ENCODE peak calls at places on chromosomes 4 and X, in seven cellular contexts. E is GM10248, D is Peyer's patch, T is right lobe of liver, M is H9, S is breast epithelium, Y is epithelial cell of esophagus. K is an unnamed sample.

GRCh38 chrX:108298165-108298602 is 140.0 kb downstream of the COL4A6 start:
- DNase-seq in T (peak; percentile 81), D (no peak), S (no peak), Y (no peak), E (no peak), M (no peak), K (no peak)

GRCh38 chr4:142615324-142615665 is 230.8 kb downstream of the INPP4B start:
- DNase-seq in Y (peak; percentile 51), M (no peak), T (no peak), S (no peak), E (no peak), D (no peak), K (no peak)

GRCh38 chr4:13640149-13640671 is 12.7 kb upstream of the BOD1L1 start:
- DNase-seq in M (peak; percentile 71), Y (peak; percentile 76), S (no peak), T (no peak), E (no peak), D (no peak), K (no peak)

GRCh38 chr4:7189475-7190277 is 2.7 kb upstream of the SORCS2 start:
- DNase-seq in S (no peak), Y (no peak), M (peak; percentile 35), D (no peak), T (peak; percentile 33), E (no peak), K (no peak)

GRCh38 chr4:105637409-105638258 is 70.9 kb downstream of the INTS12 start:
- DNase-seq in M (no peak), T (peak; percentile 75), D (peak; percentile 90), S (peak; percentile 44), Y (peak; percentile 49), E (no peak), K (peak; percentile 11)

GRCh38 chr4:77797239-77797638 is 21.9 kb downstream of the CNOT6L start:
- DNase-seq in S (no peak), M (no peak), T (no peak), E (no peak), Y (peak; percentile 84), D (no peak), K (no peak)

GRCh38 chrX:145843196-145843595 is 25.6 kb downstream of the SLITRK2 start:
- DNase-seq in E (no peak), Y (no peak), M (no peak), S (no peak), T (no peak), D (no peak), K (no peak)

GRCh38 chr4:8238061-8238511 is 31.5 kb upstream of the HTRA3 start:
- DNase-seq in E (no peak), D (peak; percentile 78), M (no peak), T (peak; percentile 45), S (no peak), Y (peak; percentile 69), K (no peak)

GRCh38 chr4:145539677-145540076 is 58.0 kb downstream of the SMAD1 start:
- DNase-seq in T (no peak), S (no peak), D (no peak), Y (no peak), E (no peak), M (no peak), K (no peak)

GRCh38 chr4:142940614-142941013 is 94.5 kb upstream of the INPP4B start:
- DNase-seq in M (no peak), Y (no peak), S (no peak), E (no peak), T (no peak), D (no peak), K (no peak)

GRCh38 chr4:85603437-85604336 is 128.7 kb downstream of the ARHGAP24 start:
- DNase-seq in Y (no peak), D (no peak), T (no peak), S (no peak), M (no peak), E (peak; percentile 20), K (peak; percentile 18)

GRCh38 chrX:51614353-51614752 is 4.4 kb downstream of the CENPVL3 start:
- DNase-seq in Y (peak; percentile 51), E (peak; percentile 17), D (no peak), M (peak; percentile 26), T (no peak), S (no peak), K (peak; percentile 24)

GRCh38 chr4:46441116-46441859 is 51.4 kb upstream of the GABRA2 start:
- DNase-seq in M (no peak), E (no peak), S (no peak), T (no peak), Y (no peak), D (no peak), K (no peak)

GRCh38 chr4:186591651-186592050 is 36.3 kb upstream of the MTNR1A start:
- DNase-seq in M (no peak), E (no peak), D (no peak), S (no peak), T (no peak), Y (no peak), K (no peak)

GRCh38 chr4:84706286-84706685 is 123.4 kb downstream of the CDS1 start:
- DNase-seq in Y (no peak), M (no peak), S (no peak), E (no peak), D (no peak), T (no peak), K (no peak)

GRCh38 chrX:25072247-25072646 is 56.5 kb upstream of the ARX start:
- DNase-seq in E (no peak), T (no peak), Y (no peak), S (no peak), D (no peak), M (no peak), K (no peak)

GRCh38 chrX:8988456-8988855 is 45.5 kb downstream of the FAM9B start:
- DNase-seq in Y (peak; percentile 88), T (peak; percentile 68), M (no peak), E (no peak), D (no peak), S (peak; percentile 28), K (no peak)

GRCh38 chr4:153099391-153100140 is 104.7 kb upstream of the TRIM2 start:
- DNase-seq in S (no peak), Y (no peak), D (no peak), T (no peak), E (no peak), M (no peak), K (no peak)

GRCh38 chr4:185304944-185305690 is 90.6 kb downstream of the LRP2BP start:
- DNase-seq in D (no peak), Y (peak; percentile 13), E (peak; percentile 39), M (peak; percentile 69), S (no peak), T (no peak), K (peak; percentile 34)
- TF ChIP-seq CTCF in D (no peak), Y (peak; percentile 30), E (peak; percentile 63), M (peak; percentile 73), S (no peak), T (no peak), K (peak; percentile 45)

DNA sequence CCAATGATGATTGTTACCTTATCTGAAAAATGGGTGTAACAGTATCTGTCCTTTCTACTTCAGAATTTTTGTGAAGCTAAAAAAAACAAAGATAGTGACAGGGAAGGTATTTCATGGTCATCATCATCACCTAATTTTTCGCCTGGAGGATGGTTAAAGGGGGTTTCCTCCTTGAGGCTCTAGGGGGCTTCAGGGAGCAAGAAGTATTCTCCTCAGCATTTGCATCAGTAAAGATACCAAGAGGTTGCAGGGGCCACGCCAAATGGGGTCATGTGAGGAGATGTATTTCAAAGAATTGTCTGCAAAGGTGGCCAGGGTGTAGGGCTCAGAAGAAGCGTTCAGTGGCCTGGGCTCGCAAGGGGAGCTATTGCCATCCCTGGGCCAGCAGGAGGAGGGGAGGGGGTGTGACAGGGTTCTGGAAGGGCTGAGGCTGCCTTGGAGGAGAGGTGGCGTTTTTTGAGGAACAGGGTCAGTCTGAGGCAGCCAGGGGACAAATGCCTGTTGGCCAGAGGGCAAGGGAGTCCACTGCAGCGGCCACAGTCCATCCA is 7.3 kb upstream of the NSG1 start:
- DNase-seq in E (no peak), D (no peak), T (no peak), S (no peak), M (no peak), Y (no peak), K (no peak)
- TF ChIP-seq CTCF in E (no peak), D (no peak), T (no peak), S (no peak), M (peak; percentile 23), Y (no peak), K (no peak)

GRCh38 chr4:157043131-157043530 is 32.8 kb upstream of the GLRB start:
- DNase-seq in M (peak; percentile 52), D (no peak), Y (peak; percentile 41), T (no peak), S (no peak), E (no peak), K (no peak)
- TF ChIP-seq CTCF in M (peak; percentile 50), D (no peak), Y (peak; percentile 29), T (no peak), S (no peak), E (no peak), K (no peak)

GRCh38 chr4:80033581-80033980 is 39.4 kb downstream of the ANTXR2 start:
- DNase-seq in E (no peak), Y (no peak), D (no peak), S (no peak), T (no peak), M (no peak), K (no peak)
- TF ChIP-seq CTCF in E (no peak), Y (no peak), D (no peak), S (no peak), T (no peak), M (peak; percentile 34), K (no peak)